ENCODE peak calls at places on chromosomes 3 and 15, in six cellular contexts. N, S, Y, C, F and I are unnamed samples.

GRCh38 chr3:9897408-9898372 is 5.0 kb upstream of the IL17RE start:
- DNase-seq in C (no peak), N (peak), Y (peak), S (no peak), F (no peak), I (no peak)

GRCh38 chr15:90016721-90017120 is 15.6 kb downstream of the ZNF710 start:
- DNase-seq in N (no peak), Y (no peak), F (no peak), S (no peak), C (no peak), I (no peak)

GRCh38 chr3:72247645-72248388 is 462.9 kb upstream of the PROK2 start:
- DNase-seq in N (no peak), Y (no peak), C (no peak), S (no peak), F (no peak), I (no peak)

GRCh38 chr3:185763347-185764010 is 61.4 kb downstream of the IGF2BP2 start:
- DNase-seq in N (peak), Y (peak), S (no peak), F (no peak), C (peak), I (no peak)

GRCh38 chr15:92864127-92864814 is 35.9 kb upstream of the CHD2 start:
- DNase-seq in C (no peak), F (no peak), S (no peak), N (no peak), Y (no peak), I (no peak)

GRCh38 chr3:8536106-8537052 is 34.8 kb downstream of the LMCD1 start:
- DNase-seq in F (no peak), S (no peak), N (peak), C (no peak), Y (peak), I (peak)

GRCh38 chr3:45095916-45096526 is 50.2 kb downstream of the CDCP1 start:
- DNase-seq in S (no peak), F (no peak), Y (no peak), N (peak), C (no peak), I (no peak)

GRCh38 chr3:13955084-13955483 is 75.2 kb upstream of the WNT7A start:
- DNase-seq in N (no peak), C (no peak), F (no peak), Y (no peak), S (no peak), I (no peak)

GRCh38 chr15:58038426-58039106 is 26.9 kb downstream of the ALDH1A2 start:
- DNase-seq in F (no peak), N (no peak), C (no peak), S (no peak), Y (no peak), I (no peak)

GRCh38 chr3:100600181-100601042 is 9.0 kb upstream of the ADGRG7 start:
- DNase-seq in S (no peak), F (no peak), Y (no peak), C (no peak), N (no peak), I (peak)

GRCh38 chr15:84734794-84735479 is 13.5 kb upstream of the ZNF592 start:
- DNase-seq in S (no peak), N (peak), Y (peak), C (peak), F (peak), I (peak)

GRCh38 chr3:129226374-129226773 is 23.0 kb upstream of the COPG1 start:
- DNase-seq in Y (peak), S (no peak), C (peak), F (no peak), N (peak), I (no peak)

GRCh38 chr3:81723732-81724313 is 37.6 kb downstream of the GBE1 start:
- DNase-seq in C (no peak), Y (peak), F (no peak), S (no peak), N (peak), I (no peak)

GRCh38 chr15:77993374-77993911 is 84.1 kb downstream of the TBC1D2B start:
- DNase-seq in S (no peak), Y (no peak), N (no peak), C (no peak), F (no peak), I (no peak)

GRCh38 chr15:40331637-40332036 is 8.1 kb downstream of the INAFM2 start:
- DNase-seq in S (no peak), C (peak), F (no peak), N (no peak), Y (no peak), I (no peak)

GRCh38 chr3:183966361-183966791 is 51.3 kb downstream of the ABCC5 start:
- DNase-seq in F (no peak), N (no peak), C (peak), S (no peak), Y (no peak), I (no peak)

GRCh38 chr15:83206387-83206970 is 1.1 kb downstream of the HDGFL3 start:
- DNase-seq in S (no peak), F (no peak), C (no peak), N (peak), Y (no peak), I (peak)

GRCh38 chr3:188206787-188207186 is 52.8 kb downstream of the LPP start:
- DNase-seq in C (no peak), S (no peak), F (no peak), N (no peak), Y (no peak), I (no peak)

GRCh38 chr3:188209740-188210139 is 55.8 kb downstream of the LPP start:
- DNase-seq in S (no peak), Y (peak), F (no peak), C (no peak), N (peak), I (no peak)

GRCh38 chr3:188208751-188209433 is 54.9 kb downstream of the LPP start:
- DNase-seq in N (peak), Y (peak), F (no peak), C (no peak), S (no peak), I (no peak)

GRCh38 chr3:188205992-188206416 is 52.0 kb downstream of the LPP start:
- DNase-seq in N (no peak), C (peak), F (no peak), S (no peak), Y (no peak), I (peak)

DNA sequence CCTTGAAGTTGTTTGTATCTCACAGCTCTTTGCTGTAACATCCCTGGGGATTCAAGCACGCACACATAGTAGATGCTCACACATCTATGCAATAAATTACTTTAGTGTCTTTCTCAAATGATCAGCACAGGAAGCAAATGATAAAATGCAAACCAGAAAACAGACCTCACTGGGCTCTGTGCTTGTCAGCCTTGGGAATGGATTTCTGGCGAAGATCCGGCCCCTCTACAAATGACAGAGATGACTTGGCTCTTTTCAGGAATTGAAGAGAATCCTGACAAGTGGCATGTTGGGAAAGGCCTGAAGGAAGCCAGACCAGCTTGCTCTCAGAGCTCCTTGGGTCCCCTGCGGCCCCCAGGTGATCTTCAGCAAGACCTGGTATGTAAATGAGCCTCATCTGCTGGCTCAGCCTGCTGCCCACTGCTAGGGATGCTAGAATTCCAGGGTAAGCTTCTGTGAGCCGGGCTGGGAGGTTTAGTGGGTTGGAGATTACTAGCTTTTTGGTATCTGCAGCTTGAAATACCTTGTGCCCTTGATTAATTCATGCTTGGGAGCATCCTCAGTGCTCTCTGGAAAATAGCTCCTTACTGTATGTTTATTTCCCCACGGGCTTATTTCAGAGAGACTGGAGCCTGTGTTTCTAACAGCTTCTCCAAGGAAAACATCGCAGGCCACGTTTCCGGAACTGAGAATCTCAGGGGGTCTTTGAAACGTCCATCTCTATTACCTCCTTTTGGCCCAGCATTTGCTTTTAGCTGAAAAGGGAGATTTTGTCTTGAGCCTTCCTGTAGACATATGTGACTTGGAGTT is 54.2 kb downstream of the LPP start:
- DNase-seq in F (peak), C (no peak), S (no peak), N (peak), Y (no peak), I (peak)
- H3K27ac ChIP-seq in F (no peak), C (peak), S (peak), N (peak), Y (peak), I (no peak)

GRCh38 chr3:70833510-70833835 is 521.0 kb upstream of the MDFIC2 start:
- DNase-seq in F (no peak), C (no peak), Y (no peak), S (no peak), N (no peak), I (no peak)
- H4K8ac ChIP-seq in F (no peak), C (no peak), Y (peak), S (no peak), N (no peak), I (no peak)

GRCh38 chr3:52707585-52707984 is 1.7 kb downstream of the SPCS1 start:
- DNase-seq in Y (no peak), C (no peak), S (no peak), N (no peak), F (no peak), I (no peak)
- H3K4me3 ChIP-seq in Y (no peak), C (no peak), S (no peak), N (no peak), F (no peak), I (no peak)

DNA sequence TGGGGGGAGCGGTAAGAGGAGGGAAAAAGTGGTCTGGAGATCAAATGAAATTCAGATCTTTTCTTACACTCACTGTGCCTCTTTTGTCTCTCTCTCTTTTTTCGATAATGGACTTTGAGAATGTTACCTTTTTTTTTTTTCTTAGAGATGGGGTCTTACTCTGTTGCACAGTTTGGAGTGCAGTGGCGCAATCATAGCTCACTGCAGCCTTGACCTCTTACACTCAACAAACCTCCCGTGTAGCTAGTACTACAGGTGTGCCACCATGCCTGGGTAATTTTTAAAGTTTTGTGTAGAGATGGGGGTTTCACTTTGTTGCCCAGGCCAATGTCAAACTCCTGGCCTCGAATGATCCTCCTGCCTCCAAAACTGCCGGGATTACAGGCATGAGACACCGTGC is 15.6 kb downstream of the ABHD5 start:
- DNase-seq in N (no peak), S (no peak), C (no peak), F (no peak), Y (no peak), I (no peak)
- H3K27ac ChIP-seq in N (no peak), S (no peak), C (no peak), F (no peak), Y (no peak), I (no peak)

DNA sequence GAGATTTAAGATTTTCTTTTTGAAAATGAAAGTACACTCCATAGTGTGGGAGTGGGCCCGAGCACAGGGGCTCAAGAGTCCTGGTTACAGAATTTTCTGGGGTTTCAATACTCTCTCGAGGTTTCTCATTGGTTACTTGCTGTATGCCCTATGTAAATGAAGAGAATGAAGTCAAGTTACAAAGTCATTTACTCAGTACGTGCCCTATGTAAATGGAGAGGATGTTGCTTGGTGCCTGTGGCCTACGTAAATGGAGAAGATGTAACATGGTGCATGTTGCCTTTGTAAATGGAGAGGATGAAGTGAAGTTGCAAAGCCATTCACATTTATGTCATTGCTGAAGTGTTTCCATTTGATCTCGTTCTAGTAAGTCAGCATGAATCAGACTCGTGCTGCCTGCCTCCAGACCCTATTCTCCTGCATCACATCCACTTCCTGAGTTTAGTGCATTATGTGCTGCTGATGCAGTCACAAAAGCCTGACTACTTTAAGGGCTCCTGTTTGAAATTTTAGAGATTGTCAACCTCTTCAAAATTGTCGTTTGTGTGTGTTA is 302.0 kb downstream of the ZBBX start:
- DNase-seq in C (no peak), S (no peak), Y (no peak), F (no peak), N (peak), I (peak)
- H4K8ac ChIP-seq in C (no peak), S (no peak), Y (no peak), F (no peak), N (peak), I (no peak)

DNA sequence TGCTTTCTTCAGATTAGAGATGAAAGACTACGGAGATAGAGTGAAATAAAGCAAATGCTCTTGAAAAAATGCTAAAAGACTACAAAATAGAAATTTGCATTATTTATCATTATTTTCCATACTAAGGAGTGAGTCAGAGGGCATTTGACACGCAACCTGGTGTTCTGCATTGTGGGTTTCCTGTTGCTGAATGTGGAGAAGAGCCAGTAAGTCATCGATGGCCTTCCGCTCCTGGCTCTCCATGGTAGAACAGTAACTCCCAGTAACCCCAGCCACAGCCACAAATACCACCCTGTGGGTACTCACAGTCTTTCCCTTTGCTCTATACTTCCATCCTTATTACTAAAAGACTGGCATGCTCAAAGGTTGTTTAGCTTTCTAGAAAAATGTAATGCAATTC is 61.5 kb downstream of the CGGBP1 start:
- DNase-seq in Y (no peak), F (no peak), S (no peak), C (peak), N (peak), I (no peak)
- H3K4me3 ChIP-seq in Y (no peak), F (no peak), S (no peak), C (no peak), N (no peak), I (no peak)

GRCh38 chr3:20027136-20027535 is 13.1 kb upstream of the KAT2B start:
- DNase-seq in Y (no peak), C (no peak), F (no peak), S (no peak), N (no peak), I (no peak)

GRCh38 chr3:20028846-20029430 is 11.3 kb upstream of the KAT2B start:
- DNase-seq in N (no peak), F (no peak), C (peak), Y (no peak), S (no peak), I (peak)

GRCh38 chr3:20023663-20024417 is 11.8 kb upstream of the PP2D1 start:
- DNase-seq in Y (no peak), C (no peak), F (no peak), S (no peak), N (no peak), I (no peak)

GRCh38 chr3:20022954-20023644 is 11.0 kb upstream of the PP2D1 start:
- DNase-seq in Y (no peak), F (no peak), C (no peak), S (no peak), N (no peak), I (no peak)
- H3K27ac ChIP-seq in Y (no peak), F (no peak), C (no peak), S (peak), N (no peak), I (no peak)

DNA sequence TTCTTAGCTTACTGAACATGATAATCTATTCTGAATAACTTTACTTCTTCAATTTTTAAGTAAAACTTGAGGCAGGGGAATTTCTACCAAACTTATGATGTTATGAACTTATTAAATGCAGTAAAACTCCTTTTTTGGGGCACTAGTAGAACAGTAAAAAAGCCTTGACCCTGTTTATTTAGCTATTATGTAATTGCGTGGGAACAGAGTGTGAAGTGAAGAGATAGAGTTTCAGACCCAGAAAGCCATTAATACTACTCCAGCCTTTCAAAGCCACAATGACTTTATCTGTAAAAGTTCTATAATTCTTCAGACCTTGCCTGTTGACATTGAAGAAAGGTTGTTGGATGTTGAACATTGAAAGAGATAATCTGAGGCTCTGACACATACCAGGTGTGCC is 638.8 kb upstream of the GRM7 start:
- DNase-seq in S (no peak), F (no peak), N (no peak), C (no peak), Y (no peak), I (no peak)
- H4K8ac ChIP-seq in S (no peak), F (no peak), N (no peak), C (no peak), Y (no peak), I (no peak)

DNA sequence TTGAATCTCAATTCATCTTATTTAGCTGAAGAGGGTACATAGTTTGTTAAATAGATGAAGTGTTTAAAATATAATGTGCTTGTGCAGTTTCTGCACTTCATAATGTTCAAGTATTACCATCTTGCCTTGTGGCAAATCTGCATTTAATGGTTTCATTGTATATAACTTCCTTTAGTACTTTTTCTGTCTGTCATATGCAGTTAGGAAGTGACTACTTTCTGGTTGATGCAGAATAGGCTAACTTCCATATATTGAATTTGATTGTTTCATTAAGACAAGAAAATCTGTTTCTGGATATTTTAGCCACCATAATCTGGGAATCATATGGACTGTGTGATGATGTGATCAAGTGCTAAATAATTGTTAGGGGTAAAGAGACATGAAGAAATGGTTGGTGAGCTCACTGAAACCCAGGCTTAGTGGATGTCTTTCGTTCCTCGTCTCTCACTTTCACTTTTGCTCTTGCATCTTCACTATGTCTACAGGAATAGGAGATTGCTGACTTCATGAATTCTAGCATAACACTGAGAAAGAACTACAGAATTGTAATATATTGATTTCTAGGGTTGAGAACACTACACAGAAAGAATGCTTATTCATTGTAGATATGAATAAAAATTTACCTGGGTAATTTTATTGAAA is 3.5 kb upstream of the MNS1 start:
- DNase-seq in S (no peak), N (peak), C (no peak), F (no peak), Y (peak), I (peak)
- H3K4me3 ChIP-seq in S (no peak), N (no peak), C (no peak), F (no peak), Y (peak), I (no peak)